ENCODE peak calls at places on chromosomes 13 and 19, in ten cellular contexts. R is memory B cell; X is DMS153; H is stromal cell of bone marrow; U is mesothelial cell of epicardium; S is stimulated activated CD8-positive, alpha-beta memory T cell treated with anti-CD3 and anti-CD28 coated beads, Interleukin-15, amount 100 ng/mL, for 24 hours; J is ACHN; O is stimulated activated CD4-positive, alpha-beta T cell treated with anti-CD3 and anti-CD28 coated beads, Interleukin-4, amount 100 ng/mL, for 24 hours; Q is esophagus muscularis mucosa; D is right lobe of liver. W is an unnamed sample.

GRCh38 chr13:25784119-25784518 is 267.7 kb downstream of the SHISA2 start:
- DNase-seq in R (no peak), X (no peak), H (no peak), U (no peak), S (no peak), J (no peak), O (no peak), Q (no peak), D (no peak), W (no peak)

GRCh38 chr13:25574437-25575426 is 203.0 kb downstream of the ATP8A2 start:
- DNase-seq in R (peak; percentile 60), X (peak; percentile 90), H (peak; percentile 76), U (peak; percentile 86), S (peak; percentile 9), J (peak; percentile 85), O (peak; percentile 79), Q (no peak), D (peak; percentile 75), W (peak; percentile 91)

GRCh38 chr13:93361703-93362102 is 135.1 kb downstream of the GPC6 start:
- DNase-seq in R (no peak), X (no peak), H (no peak), U (no peak), S (no peak), J (no peak), O (no peak), Q (no peak), D (no peak), W (no peak)

GRCh38 chr19:31318790-31319189 is 30.4 kb downstream of the TSHZ3 start:
- DNase-seq in R (no peak), X (no peak), H (no peak), U (no peak), S (no peak), J (no peak), O (no peak), Q (no peak), D (no peak), W (no peak)

GRCh38 chr19:13705928-13706447 is 58.3 kb upstream of the MRI1 start:
- DNase-seq in R (no peak), X (no peak), H (no peak), U (no peak), S (no peak), J (no peak), O (no peak), Q (no peak), D (no peak), W (no peak)

GRCh38 chr13:110507678-110508381 is 53.7 kb downstream of the RAB20 start:
- DNase-seq in R (no peak), X (peak; percentile 67), H (no peak), U (no peak), S (no peak), J (no peak), O (no peak), Q (no peak), D (peak; percentile 93), W (no peak)

GRCh38 chr19:40576181-40576584 is 490 bp upstream of the SHKBP1 start:
- DNase-seq in R (no peak), X (no peak), H (no peak), U (no peak), S (no peak), J (no peak), O (no peak), Q (no peak), D (no peak), W (no peak)

GRCh38 chr19:44517146-44517545 is 12.3 kb downstream of the CEACAM20 start:
- DNase-seq in R (no peak), X (no peak), H (no peak), U (no peak), S (no peak), J (no peak), O (no peak), Q (no peak), D (no peak), W (no peak)

GRCh38 chr19:39438270-39438934 is 2.7 kb upstream of the RPS16 start:
- DNase-seq in R (no peak), X (no peak), H (no peak), U (no peak), S (no peak), J (peak; percentile 44), O (no peak), Q (no peak), D (no peak), W (no peak)

GRCh38 chr19:27736225-27736624 is 1476.7 kb downstream of the UQCRFS1 start:
- DNase-seq in R (no peak), X (no peak), H (no peak), U (no peak), S (no peak), J (no peak), O (no peak), Q (no peak), D (no peak), W (no peak)

GRCh38 chr19:4068058-4068966 is 1.6 kb upstream of the ZBTB7A start:
- DNase-seq in R (peak; percentile 25), X (no peak), H (no peak), U (no peak), S (no peak), J (no peak), O (no peak), Q (no peak), D (no peak), W (no peak)

GRCh38 chr19:2302319-2303208 is 5.4 kb downstream of the LINGO3 start:
- DNase-seq in R (peak; percentile 69), X (no peak), H (no peak), U (no peak), S (no peak), J (no peak), O (no peak), Q (no peak), D (no peak), W (no peak)

GRCh38 chr13:37476874-37477273 is 121.7 kb downstream of the POSTN start:
- DNase-seq in R (no peak), X (no peak), H (no peak), U (no peak), S (no peak), J (no peak), O (no peak), Q (no peak), D (no peak), W (no peak)